ENCODE peak calls at places on chromosomes 7 and 10, in eight cellular contexts. A is SHP77 treated with DMSO at 0.1 percent for 48 hours; R is NCI-H1436; G is LoVo; W is stimulated activated CD4-positive, alpha-beta T cell treated with anti-CD3 and anti-CD28 coated beads, Interleukin-4, amount 100 ng/mL, for 4 hours; Y is NCI-H774; K is EH; H is activated T-cell treated with anti-CD3 and anti-CD28 coated beads for 1 hour. E is an unnamed sample.

GRCh38 chr10:338176-339037 is 203.2 kb downstream of the ZMYND11 start:
- DNase-seq in H (no peak), G (no peak), W (no peak), A (no peak), R (no peak), K (no peak), Y (peak; percentile 2), E (no peak)

GRCh38 chr10:90398551-90398950 is 459.3 kb downstream of the HTR7 start:
- DNase-seq in Y (no peak), A (no peak), G (no peak), W (no peak), R (no peak), K (peak; percentile 15), H (no peak), E (no peak)

GRCh38 chr7:45259966-45260646 is 102.5 kb downstream of the RAMP3 start:
- DNase-seq in W (peak; percentile 75), K (peak; percentile 39), Y (peak; percentile 11), R (no peak), G (peak; percentile 46), A (no peak), H (peak; percentile 60), E (peak; percentile 36)

GRCh38 chr10:50421026-50421719 is 169.9 kb upstream of the ASAH2 start:
- DNase-seq in G (peak; percentile 31), K (peak; percentile 51), R (no peak), A (no peak), Y (no peak), H (no peak), W (no peak), E (no peak)

GRCh38 chr10:88117869-88118632 is 254.6 kb downstream of the PTEN start:
- DNase-seq in G (no peak), R (no peak), W (no peak), H (no peak), Y (no peak), K (no peak), A (no peak), E (no peak)

GRCh38 chr10:124722812-124723783 is 21.1 kb downstream of the FAM53B start:
- DNase-seq in H (no peak), G (no peak), K (no peak), W (no peak), A (no peak), R (no peak), Y (no peak), E (no peak)

GRCh38 chr10:21458496-21458895 is 67.0 kb downstream of the SKIDA1 start:
- DNase-seq in A (no peak), G (no peak), W (no peak), K (no peak), Y (no peak), R (no peak), H (no peak), E (no peak)

GRCh38 chr10:2899246-2899645 is 168.1 kb upstream of the PFKP start:
- DNase-seq in Y (no peak), K (no peak), H (no peak), G (no peak), A (no peak), R (no peak), W (no peak), E (no peak)

GRCh38 chr7:80014507-80014906 is 120.1 kb upstream of the GNAI1 start:
- DNase-seq in R (no peak), Y (no peak), W (no peak), G (peak; percentile 54), H (no peak), A (no peak), K (peak; percentile 63), E (no peak)

GRCh38 chr7:13282377-13282980 is 595.0 kb downstream of the ARL4A start:
- DNase-seq in K (peak; percentile 7), Y (peak; percentile 51), G (no peak), W (no peak), A (peak; percentile 36), H (no peak), R (no peak), E (peak; percentile 49)